ENCODE peak calls at places on chromosomes 3 and 15, in ten cellular contexts. Z is kidney tubule cell, K is T-helper 9 cell, W is tibial nerve, D is right lobe of liver, S is KBM-7, G is dorsolateral prefrontal cortex, O is RWPE1, P is posterior vena cava, F is Caco-2. Q is an unnamed sample.

GRCh38 chr3:8504611-8504973 is 3.0 kb downstream of the LMCD1 start:
- DNase-seq in Z (no peak), K (no peak), W (no peak), D (no peak), S (no peak), G (no peak), O (no peak), P (no peak), F (no peak), Q (no peak)

GRCh38 chr3:14827776-14828175 is 9.0 kb downstream of the FGD5 start:
- DNase-seq in Z (no peak), K (no peak), W (no peak), D (no peak), S (no peak), G (no peak), O (no peak), P (no peak), F (no peak), Q (no peak)

GRCh38 chr3:156230291-156230900 is 110.0 kb downstream of the KCNAB1 start:
- DNase-seq in Z (no peak), K (no peak), W (no peak), D (no peak), S (no peak), G (no peak), O (no peak), P (no peak), F (no peak), Q (no peak)

GRCh38 chr15:99105516-99106341 is 849 bp downstream of the SYNM start:
- DNase-seq in Z (peak), K (no peak), W (no peak), D (peak), S (peak), G (peak), O (peak), P (peak), F (peak), Q (no peak)

GRCh38 chr15:79168922-79169322 is 78.3 kb upstream of the RASGRF1 start:
- DNase-seq in Z (peak), K (no peak), W (no peak), D (no peak), S (peak), G (peak), O (no peak), P (no peak), F (peak), Q (no peak)

GRCh38 chr15:95734422-95735316 is 595.8 kb upstream of the NR2F2 start:
- DNase-seq in Z (peak), K (no peak), W (no peak), D (no peak), S (peak), G (no peak), O (no peak), P (no peak), F (no peak), Q (peak)

GRCh38 chr3:31621314-31621713 is 88.6 kb downstream of the STT3B start:
- DNase-seq in Z (no peak), K (no peak), W (no peak), D (no peak), S (no peak), G (no peak), O (no peak), P (no peak), F (no peak), Q (no peak)

GRCh38 chr15:31171731-31172130 is 70.2 kb upstream of the TRPM1 start:
- DNase-seq in Z (no peak), K (no peak), W (no peak), D (no peak), S (no peak), G (no peak), O (no peak), P (no peak), F (no peak), Q (no peak)

GRCh38 chr15:29348308-29348914 is 78.8 kb upstream of the NSMCE3 start:
- DNase-seq in Z (no peak), K (no peak), W (no peak), D (no peak), S (no peak), G (peak), O (no peak), P (no peak), F (no peak), Q (no peak)

GRCh38 chr15:44798815-44799214 is 62.5 kb downstream of the TRIM69 start:
- DNase-seq in Z (no peak), K (no peak), W (no peak), D (no peak), S (no peak), G (no peak), O (peak), P (no peak), F (peak), Q (no peak)

GRCh38 chr3:77141423-77141822 is 101.5 kb downstream of the ROBO2 start:
- DNase-seq in Z (no peak), K (no peak), W (no peak), D (no peak), S (no peak), G (no peak), O (no peak), P (no peak), F (no peak), Q (no peak)

GRCh38 chr3:55524565-55525244 is 37.6 kb upstream of the WNT5A start:
- DNase-seq in Z (peak), K (no peak), W (no peak), D (no peak), S (no peak), G (no peak), O (peak), P (no peak), F (no peak), Q (no peak)

GRCh38 chr3:172447611-172448579 is at the start of gene GHSR:
- DNase-seq in Z (no peak), K (peak), W (no peak), D (no peak), S (no peak), G (no peak), O (no peak), P (no peak), F (no peak), Q (no peak)

GRCh38 chr15:74240002-74240568 is 4.0 kb downstream of the CCDC33 start:
- DNase-seq in Z (peak), K (no peak), W (peak), D (peak), S (peak), G (peak), O (peak), P (peak), F (no peak), Q (no peak)

GRCh38 chr15:39461536-39462140 is 119.2 kb upstream of the THBS1 start:
- DNase-seq in Z (no peak), K (no peak), W (no peak), D (no peak), S (no peak), G (no peak), O (no peak), P (peak), F (no peak), Q (no peak)

GRCh38 chr3:133881492-133881891 is 14.2 kb downstream of the RAB6B start:
- DNase-seq in Z (no peak), K (no peak), W (no peak), D (no peak), S (no peak), G (no peak), O (no peak), P (peak), F (no peak), Q (no peak)

Q was measured in AML-193.